ENCODE peak calls at places on chromosomes 1 and 21, in ten cellular contexts. U, Y, A, W, X, Q, C, L, N and H are unnamed samples.

GRCh38 chr1:201085902-201086735 is 26.1 kb downstream of the CACNA1S start:
- DNase-seq in A (no peak), C (peak; percentile 48), Y (peak; percentile 82), W (peak; percentile 31), U (peak; percentile 53), L (no peak), N (peak; percentile 25), X (peak; percentile 33), Q (peak; percentile 31), H (peak; percentile 17)

GRCh38 chr1:221878134-221878533 is 136.2 kb upstream of the DUSP10 start:
- DNase-seq in A (no peak), L (no peak), Q (no peak), C (no peak), Y (no peak), X (peak; percentile 35), N (no peak), U (no peak), W (no peak), H (no peak)

GRCh38 chr1:55716151-55716550 is 501.0 kb upstream of the USP24 start:
- DNase-seq in N (no peak), L (no peak), A (no peak), Y (no peak), Q (no peak), W (no peak), X (peak; percentile 61), U (no peak), C (no peak), H (no peak)

GRCh38 chr1:3603156-3603555 is 8.2 kb downstream of the MEGF6 start:
- DNase-seq in C (no peak), A (no peak), W (no peak), N (no peak), Q (no peak), U (no peak), Y (no peak), L (no peak), X (no peak), H (no peak)

GRCh38 chr1:15151377-15151806 is 2.2 kb upstream of the TMEM51 start:
- DNase-seq in Y (no peak), C (no peak), N (no peak), U (no peak), L (no peak), A (no peak), W (no peak), X (no peak), Q (no peak), H (no peak)

GRCh38 chr1:64828829-64829228 is 84.0 kb downstream of the RAVER2 start:
- DNase-seq in C (peak; percentile 65), N (no peak), L (no peak), X (no peak), A (no peak), Y (no peak), Q (no peak), W (no peak), U (no peak), H (no peak)

GRCh38 chr1:87221008-87221407 is 107.7 kb upstream of the LMO4 start:
- DNase-seq in U (no peak), L (no peak), W (no peak), C (no peak), Q (no peak), Y (no peak), X (peak; percentile 40), A (no peak), N (no peak), H (no peak)

GRCh38 chr1:222023025-222023424 is 281.1 kb upstream of the DUSP10 start:
- DNase-seq in W (no peak), X (no peak), Y (no peak), L (no peak), Q (no peak), N (no peak), A (no peak), C (no peak), U (no peak), H (no peak)

GRCh38 chr1:44661786-44662682 is 12.2 kb downstream of the TMEM53 start:
- DNase-seq in U (no peak), A (no peak), W (no peak), X (no peak), C (no peak), N (no peak), Q (no peak), L (no peak), Y (no peak), H (no peak)

GRCh38 chr21:42414928-42415769 is 11.4 kb downstream of the UBASH3A start:
- DNase-seq in C (peak; percentile 76), X (peak; percentile 78), Y (no peak), Q (peak; percentile 87), U (no peak), L (no peak), W (no peak), N (no peak), A (peak; percentile 27), H (no peak)

GRCh38 chr1:7912743-7913557 is 27.7 kb downstream of the TNFRSF9 start:
- DNase-seq in L (no peak), N (peak; percentile 3), U (no peak), A (no peak), Q (no peak), C (no peak), W (no peak), Y (peak; percentile 37), X (no peak), H (no peak)

GRCh38 chr1:71783096-71783495 is 499.2 kb downstream of the NEGR1 start:
- DNase-seq in N (no peak), Q (no peak), A (no peak), Y (no peak), L (no peak), W (no peak), C (no peak), U (no peak), X (no peak), H (no peak)

DNA sequence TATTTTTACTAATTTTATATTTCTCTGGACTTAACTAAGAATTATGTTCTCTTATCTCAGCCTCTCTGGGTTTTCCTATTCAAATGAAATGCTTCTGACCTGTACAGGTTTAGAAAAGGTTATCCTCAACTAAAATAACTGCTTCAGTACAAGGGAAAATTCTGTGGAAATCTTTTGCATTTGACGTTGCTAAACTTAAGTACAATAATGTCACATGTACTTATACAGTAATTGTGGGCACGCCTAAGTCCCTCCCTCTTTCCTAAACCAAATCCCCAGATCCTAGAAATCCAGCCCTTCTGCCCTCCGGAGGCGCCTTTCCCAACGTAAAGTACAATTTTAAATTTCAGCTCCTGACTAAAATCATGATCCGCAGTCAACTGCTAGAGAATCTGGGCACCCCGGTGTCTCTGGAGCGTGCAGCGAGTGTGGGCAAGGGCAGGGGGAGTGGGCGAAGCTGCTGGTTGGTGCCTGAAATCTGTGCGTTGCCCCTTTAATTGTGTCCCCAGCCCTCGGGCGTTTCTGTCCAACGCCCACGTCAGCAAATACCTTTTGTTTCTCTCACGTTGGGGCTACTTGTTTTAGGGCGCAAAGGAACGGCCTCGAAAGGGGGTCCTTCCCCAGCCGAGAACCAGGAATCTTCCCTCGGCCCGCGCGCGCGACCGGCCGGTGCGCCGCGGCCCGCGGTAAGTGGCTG is at the start of gene ZBTB8A:
- DNase-seq in A (peak; percentile 29), W (peak; percentile 43), X (peak; percentile 52), Q (no peak), L (no peak), C (peak; percentile 79), Y (peak; percentile 84), N (peak; percentile 15), U (peak; percentile 37), H (peak; percentile 29)
- H3K4me3 ChIP-seq in A (peak within 1 kb of the TSS; percentile 62), W (peak within 1 kb of the TSS; percentile 61), X (peak within 1 kb of the TSS; percentile 80), Q (peak within 1 kb of the TSS; percentile 32), L (peak within 1 kb of the TSS; percentile 65), C (peak within 1 kb of the TSS; percentile 51), Y (peak within 1 kb of the TSS; percentile 92), N (peak within 1 kb of the TSS; percentile 80), U (peak within 1 kb of the TSS; percentile 46), H (peak within 1 kb of the TSS; percentile 74)

DNA sequence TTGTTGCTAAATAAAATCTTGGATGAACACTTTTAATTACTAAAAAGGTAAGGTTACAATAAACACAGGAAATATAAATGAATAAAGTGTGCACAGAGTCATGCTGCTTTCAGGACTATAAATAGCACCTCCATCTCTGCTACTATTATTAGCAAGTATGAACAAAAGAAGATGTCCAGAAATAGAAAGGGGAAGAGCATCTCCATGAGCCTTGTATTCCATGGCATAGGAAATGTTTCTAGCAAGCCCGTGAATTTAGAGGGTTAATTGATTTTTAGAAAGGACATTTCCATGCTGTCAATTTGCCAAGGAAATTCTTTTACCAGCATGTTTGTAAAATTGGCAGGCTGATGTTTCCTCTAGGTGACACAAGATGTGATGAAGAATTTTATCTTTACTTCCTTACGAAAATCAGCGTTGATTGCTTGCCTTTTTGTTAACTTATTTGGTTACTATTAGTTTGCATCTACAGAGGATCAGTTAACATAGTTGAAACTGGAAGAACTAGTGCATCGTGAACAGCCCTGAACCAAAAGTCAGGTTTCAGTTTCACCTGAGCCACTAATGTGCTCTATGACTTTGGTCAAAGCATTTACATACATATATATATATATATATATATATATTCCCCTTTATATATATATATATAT is 45.3 kb downstream of the NR5A2 start:
- DNase-seq in Q (no peak), A (no peak), C (no peak), X (no peak), U (no peak), Y (no peak), W (no peak), N (no peak), L (no peak), H (no peak)
- H3K4me3 ChIP-seq in Q (no peak overlapping the region), A (no peak overlapping the region), C (no peak overlapping the region), X (no peak overlapping the region), U (no peak overlapping the region), Y (no peak overlapping the region), W (no peak overlapping the region), N (no peak overlapping the region), L (no peak overlapping the region), H (no peak overlapping the region)

DNA sequence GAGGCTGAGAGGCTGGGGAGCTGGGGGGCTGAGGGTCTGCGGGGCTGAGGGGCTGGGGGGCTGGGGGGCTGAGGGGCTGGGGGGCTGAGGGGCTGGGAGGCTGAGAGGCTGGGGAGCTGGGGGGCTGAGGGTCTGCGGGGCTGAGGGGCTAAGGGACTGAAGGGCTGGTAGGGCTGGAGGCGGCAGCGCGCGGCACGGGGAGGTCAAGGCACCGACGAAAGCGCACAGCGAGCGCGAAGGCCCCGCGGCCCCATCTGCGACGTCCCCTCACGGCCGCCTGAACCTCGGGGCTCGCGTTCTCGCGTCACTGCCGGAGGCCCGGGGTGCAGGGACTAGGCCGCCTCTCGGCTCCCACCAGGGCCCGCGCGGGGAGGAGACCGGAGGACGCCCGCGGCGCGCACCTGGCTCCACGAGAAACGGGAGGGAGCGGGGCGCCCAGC is 356 bp downstream of the INTS11 start:
- DNase-seq in X (no peak), N (no peak), L (no peak), A (no peak), U (no peak), C (no peak), Q (no peak), W (no peak), Y (no peak), H (no peak)
- H3K4me3 ChIP-seq in X (peak overlapping the region; percentile 99), N (peak overlapping the region; percentile 83), L (peak overlapping the region; percentile 83), A (peak overlapping the region; percentile 89), U (peak overlapping the region; percentile 88), C (peak overlapping the region; percentile 98), Q (peak overlapping the region; percentile 49), W (peak overlapping the region; percentile 98), Y (peak overlapping the region; percentile 85), H (peak overlapping the region; percentile 100)

DNA sequence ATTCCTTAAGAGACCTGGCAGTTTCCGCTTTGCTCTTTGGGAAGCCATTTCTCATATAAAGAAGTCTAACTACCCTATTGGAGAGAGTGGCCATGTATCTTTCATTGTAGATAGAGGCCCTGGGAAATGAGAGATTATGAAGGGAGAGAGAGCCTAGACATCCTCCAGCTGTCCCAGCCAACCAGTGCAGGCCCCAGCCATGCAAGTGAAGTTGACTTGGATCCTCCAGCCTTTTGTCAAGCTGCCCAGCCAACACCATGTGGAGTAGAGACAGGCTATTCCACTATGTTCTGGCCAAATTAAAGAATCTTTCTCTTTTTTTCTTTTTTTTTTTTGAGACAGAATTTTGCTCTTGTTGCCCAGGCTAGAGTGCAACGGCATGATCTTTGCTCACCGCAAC is 7.1 kb upstream of the ANP32E start:
- DNase-seq in W (no peak), L (no peak), X (no peak), N (no peak), Y (no peak), C (no peak), U (no peak), A (no peak), Q (no peak), H (no peak)
- H3K4me3 ChIP-seq in W (no peak overlapping the region), L (no peak overlapping the region), X (no peak overlapping the region), N (no peak overlapping the region), Y (no peak overlapping the region), C (no peak overlapping the region), U (no peak overlapping the region), A (no peak overlapping the region), Q (no peak overlapping the region), H (no peak overlapping the region)